ENCODE peak calls at places on chromosome 10, in five cellular contexts. G, L, R, A and I are unnamed samples.

GRCh38 chr10:125768217-125768616 is 7.4 kb downstream of the MMP21 start:
- DNase-seq in L (peak; percentile 20), G (no peak), A (no peak), R (no peak), I (peak; percentile 46)

GRCh38 chr10:129491123-129491734 is 24.2 kb downstream of the MGMT start:
- DNase-seq in G (peak; percentile 7), R (no peak), L (no peak), A (no peak), I (no peak)

GRCh38 chr10:113576853-113577252 is 24.0 kb downstream of the HABP2 start:
- DNase-seq in L (no peak), G (peak; percentile 11), A (no peak), R (no peak), I (no peak)

GRCh38 chr10:102726274-102726673 is 11.8 kb downstream of the SFXN2 start:
- DNase-seq in A (no peak), L (no peak), R (no peak), G (no peak), I (peak; percentile 82)

GRCh38 chr10:59793924-59794323 is 40.7 kb upstream of the MRLN start:
- DNase-seq in A (no peak), G (no peak), L (no peak), R (no peak), I (no peak)

GRCh38 chr10:14712991-14713422 is 61.7 kb downstream of the FAM107B start:
- DNase-seq in G (no peak), A (peak; percentile 62), R (no peak), L (no peak), I (peak; percentile 23)

GRCh38 chr10:117188399-117188798 is 8.9 kb upstream of the KCNK18 start:
- DNase-seq in G (peak; percentile 35), R (no peak), A (no peak), L (no peak), I (peak; percentile 30)

GRCh38 chr10:126945351-126946035 is 40.3 kb downstream of the DOCK1 start:
- DNase-seq in R (no peak), G (no peak), L (no peak), A (no peak), I (peak; percentile 53)

DNA sequence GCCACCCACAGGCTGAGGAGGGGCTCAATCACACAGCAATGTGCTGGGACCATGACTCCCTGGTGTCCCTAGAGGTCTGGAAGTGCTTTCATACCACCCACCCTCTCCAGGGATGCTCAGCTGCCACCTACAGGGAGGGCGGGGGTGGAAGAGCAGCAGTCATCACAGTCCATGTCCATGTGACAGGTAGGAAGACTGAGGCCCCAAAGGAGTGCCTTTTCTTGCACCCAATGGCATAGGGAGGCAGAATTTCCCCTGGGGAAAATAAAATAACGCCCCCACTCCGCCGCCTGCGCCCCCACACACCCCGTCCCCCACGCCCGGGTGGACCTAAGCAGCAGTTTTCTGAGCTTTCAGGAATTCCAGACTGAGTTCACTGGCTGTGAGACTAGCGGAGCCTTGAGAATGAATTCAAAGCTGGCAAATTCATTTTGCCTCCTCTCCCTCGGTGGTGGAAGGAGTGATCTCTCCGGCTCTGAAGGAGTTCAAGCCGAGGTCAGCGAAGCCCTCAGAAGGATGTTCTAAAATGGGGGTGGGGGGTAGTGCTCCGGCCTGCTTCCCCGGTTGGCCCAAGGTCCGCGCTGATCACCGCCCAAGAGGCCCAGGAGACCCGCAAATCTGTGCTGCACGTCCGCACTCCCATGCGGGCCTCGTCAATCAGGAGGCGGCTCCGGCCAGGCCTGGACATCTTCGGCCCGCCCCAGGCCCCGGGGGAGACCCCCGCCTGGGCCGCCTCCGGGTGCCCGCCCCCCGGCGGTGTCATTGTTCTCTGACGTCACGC is 2.1 kb upstream of the ZMIZ1 start:
- DNase-seq in A (peak; percentile 84), R (no peak), G (peak; percentile 35), L (peak; percentile 92), I (peak; percentile 41)
- TF ChIP-seq CTCF in A (peak; percentile 76), R (no peak), G (peak; percentile 36), L (peak; percentile 44), I (peak; percentile 18)

GRCh38 chr10:52314822-52315552 is 906 bp downstream of the DKK1 start:
- DNase-seq in G (peak; percentile 39), R (no peak), L (peak; percentile 13), A (no peak), I (peak; percentile 54)

GRCh38 chr10:52313350-52314006 is 603 bp upstream of the DKK1 start:
- DNase-seq in R (no peak), L (peak; percentile 50), G (no peak), A (no peak), I (no peak)

GRCh38 chr10:52314007-52314821 is at the start of gene DKK1:
- DNase-seq in R (no peak), L (peak; percentile 93), A (peak; percentile 11), G (peak; percentile 87), I (peak; percentile 94)

GRCh38 chr10:52316005-52316404 is 1.9 kb downstream of the DKK1 start:
- DNase-seq in R (no peak), L (no peak), A (no peak), G (no peak), I (peak; percentile 47)

GRCh38 chr10:52312999-52313349 is 1.1 kb upstream of the DKK1 start:
- DNase-seq in R (no peak), A (no peak), G (no peak), L (peak; percentile 14), I (no peak)
- H3K4me3 ChIP-seq in R (no peak overlapping the region), A (no peak overlapping the region), G (peak overlapping the region; percentile 90), L (peak overlapping the region; percentile 83), I (peak overlapping the region; percentile 71)

DNA sequence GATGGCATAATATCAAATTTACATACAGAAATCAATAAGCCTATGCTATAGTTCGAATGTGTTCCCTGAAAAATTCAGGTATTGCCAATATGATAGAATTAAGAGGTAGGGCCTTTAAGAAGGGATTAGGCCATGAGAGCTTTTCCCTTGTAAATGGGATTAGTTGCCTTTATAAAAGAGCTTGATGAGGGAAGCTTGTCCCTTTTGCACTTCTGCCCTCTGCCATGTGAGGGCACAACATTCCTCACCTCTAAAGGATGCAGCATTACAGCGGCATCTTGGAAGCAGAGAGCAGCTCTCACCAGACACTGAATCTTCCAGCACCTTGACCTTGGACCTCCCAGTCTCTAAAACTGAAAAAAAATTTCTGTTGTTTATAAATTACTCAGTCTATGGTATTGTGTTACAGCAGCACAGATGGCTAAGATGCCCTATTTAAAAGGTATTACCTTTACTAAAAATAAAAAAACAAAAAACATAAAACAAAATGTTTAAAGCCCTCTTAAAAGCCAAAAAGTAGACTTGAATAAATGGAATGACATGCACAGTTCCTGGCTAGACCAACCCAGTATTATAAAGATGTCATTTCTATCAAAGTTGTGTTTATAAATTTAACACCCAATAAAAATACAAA is 909.6 kb downstream of the REEP3 start:
- DNase-seq in L (no peak), R (peak; percentile 4), A (peak; percentile 86), G (no peak), I (no peak)
- TF ChIP-seq CTCF in L (no peak), R (peak; percentile 15), A (peak; percentile 74), G (peak; percentile 15), I (no peak)

DNA sequence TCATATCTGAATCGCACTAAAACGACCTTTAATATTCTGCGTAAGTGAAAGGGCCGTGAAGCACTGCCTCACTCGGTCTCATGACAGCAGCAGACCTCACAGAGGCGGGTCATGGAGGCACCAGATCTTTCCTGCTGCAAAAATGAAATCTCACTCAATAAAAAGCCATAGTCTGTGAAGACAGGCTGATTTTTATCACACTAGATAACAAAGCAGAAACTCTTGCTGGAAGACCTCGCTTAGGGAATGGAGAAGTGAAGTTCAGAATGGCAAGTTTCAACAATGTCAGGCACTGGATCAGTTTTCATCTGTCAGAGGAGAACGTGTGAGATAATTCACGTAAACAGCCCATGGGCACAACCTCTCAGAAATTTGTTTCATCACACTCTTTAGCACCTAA is 8.0 kb downstream of the SEPHS1 start:
- DNase-seq in G (no peak), R (no peak), L (no peak), A (no peak), I (peak; percentile 7)
- H3K4me3 ChIP-seq in G (no peak overlapping the region), R (no peak overlapping the region), L (no peak overlapping the region), A (no peak overlapping the region), I (peak overlapping the region; percentile 5)

DNA sequence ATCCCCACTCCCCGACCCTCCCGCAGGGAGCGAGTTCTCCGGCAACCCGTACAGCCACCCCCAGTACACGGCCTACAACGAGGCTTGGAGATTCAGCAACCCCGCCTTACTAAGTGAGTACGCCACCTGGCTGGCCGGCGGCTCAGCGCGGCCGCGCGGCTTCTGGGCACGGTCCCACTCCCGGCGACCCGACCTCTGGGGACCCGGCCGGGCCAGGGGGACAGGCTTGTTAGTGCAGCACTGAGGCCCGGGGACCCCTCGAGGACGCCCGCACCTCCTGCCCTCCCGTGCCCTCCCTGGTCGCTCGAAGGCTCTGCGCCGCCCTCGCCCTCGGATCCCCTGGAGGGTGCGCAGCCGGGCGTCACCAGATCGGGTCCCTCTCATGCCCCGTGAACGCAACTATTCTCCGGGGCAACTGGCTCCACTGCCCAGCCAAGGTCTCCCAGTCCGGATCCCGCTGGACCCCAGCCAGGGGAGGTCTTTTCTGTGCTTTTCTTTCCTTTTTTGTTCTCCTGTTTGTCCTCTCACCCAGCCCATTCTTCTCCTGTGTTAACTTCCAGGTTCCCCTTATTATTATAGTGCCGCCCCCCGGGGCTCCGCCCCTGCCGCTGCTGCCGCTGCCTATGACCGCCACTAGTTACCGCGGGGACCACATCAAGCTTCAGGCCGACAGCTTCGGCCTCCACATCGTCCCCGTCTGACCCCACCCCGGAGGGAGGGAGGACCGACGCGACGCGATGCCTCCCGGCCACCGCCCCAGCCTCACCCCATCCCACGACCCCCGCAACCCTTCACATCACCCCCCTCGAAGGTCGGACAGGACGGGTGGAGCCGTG is 81.8 kb downstream of the PAX2 start:
- DNase-seq in R (peak; percentile 51), A (peak; percentile 56), L (peak; percentile 67), G (peak; percentile 19), I (no peak)
- TF ChIP-seq CTCF in R (no peak), A (peak; percentile 50), L (peak; percentile 42), G (peak; percentile 43), I (no peak)

GRCh38 chr10:86960003-86960862 is 1.8 kb downstream of the SNCG start:
- DNase-seq in R (peak; percentile 34), L (no peak), A (peak; percentile 77), G (peak; percentile 49), I (peak; percentile 57)
- H3K4me3 ChIP-seq in R (no peak overlapping the region), L (no peak overlapping the region), A (no peak overlapping the region), G (no peak overlapping the region), I (no peak overlapping the region)

DNA sequence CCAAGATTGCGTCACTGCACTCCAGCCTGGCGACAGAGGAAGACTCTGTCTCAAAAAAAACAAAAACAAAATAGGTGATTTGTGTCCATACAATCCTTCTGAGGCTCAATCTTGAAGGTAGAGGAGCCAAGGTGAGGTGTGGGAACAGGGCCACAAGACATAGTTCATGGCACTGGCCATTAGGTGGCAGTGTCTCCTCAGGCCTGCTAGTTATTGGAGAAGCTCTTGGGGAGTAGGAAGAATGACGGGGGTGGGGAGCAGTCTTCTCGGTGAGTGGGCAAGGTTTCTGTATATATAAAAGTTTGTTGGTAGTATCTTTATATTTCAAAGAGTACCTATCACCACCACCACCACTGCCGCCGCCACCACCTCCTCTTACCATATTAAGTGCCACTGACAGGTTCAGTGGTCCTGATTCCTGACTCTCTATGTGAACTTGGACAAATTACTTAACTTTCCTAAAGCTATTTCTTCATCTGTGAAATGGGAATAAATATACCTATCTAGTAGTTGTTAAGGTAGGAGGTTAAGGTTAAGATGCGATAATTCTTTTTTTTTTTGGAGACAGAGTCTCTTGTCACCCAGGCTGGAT is 24.0 kb downstream of the CCSER2 start:
- DNase-seq in L (peak; percentile 60), A (peak; percentile 71), R (peak; percentile 55), G (peak; percentile 62), I (peak; percentile 61)
- TF ChIP-seq CTCF in L (peak; percentile 64), A (peak; percentile 84), R (peak; percentile 71), G (peak; percentile 89), I (peak; percentile 82)

GRCh38 chr10:91163269-91163708 is 57.2 kb upstream of the PCGF5 start:
- DNase-seq in L (peak; percentile 14), A (peak; percentile 49), G (peak; percentile 51), R (peak; percentile 30), I (peak; percentile 47)
- H3K4me3 ChIP-seq in L (peak overlapping the region; percentile 99), A (peak overlapping the region; percentile 62), G (peak overlapping the region; percentile 69), R (peak overlapping the region; percentile 74), I (peak overlapping the region; percentile 63)

GRCh38 chr10:77590344-77591237 is 47.0 kb downstream of the KCNMA1 start:
- DNase-seq in R (no peak), A (no peak), L (no peak), G (no peak), I (no peak)
- TF ChIP-seq CTCF in R (no peak), A (no peak), L (no peak), G (no peak), I (no peak)